ENCODE peak calls at places on chromosomes 3 and 15, in four cellular contexts. T is T-helper 1 cell, Z is neural crest cell, R is renal cortical epithelial cell. Y is an unnamed sample.

GRCh38 chr3:30231277-30232141 is 374.9 kb upstream of the TGFBR2 start:
- DNase-seq in T (no peak), R (no peak), Z (no peak), Y (no peak)

GRCh38 chr3:101009386-101009785 is 16.2 kb upstream of the ABI3BP start:
- DNase-seq in Z (no peak), R (no peak), T (no peak), Y (no peak)

GRCh38 chr3:77066829-77067228 is 26.9 kb downstream of the ROBO2 start:
- DNase-seq in T (no peak), R (no peak), Z (no peak), Y (no peak)

GRCh38 chr3:172538368-172539264 is 15.4 kb upstream of the TNFSF10 start:
- DNase-seq in Z (no peak), R (no peak), T (no peak), Y (no peak)

GRCh38 chr3:197527569-197527968 is 28.2 kb downstream of the BDH1 start:
- DNase-seq in T (no peak), R (no peak), Z (no peak), Y (no peak)

GRCh38 chr3:192986399-192986798 is 68.7 kb upstream of the MB21D2 start:
- DNase-seq in R (no peak), Z (no peak), T (no peak), Y (no peak)

GRCh38 chr15:36803773-36804172 is 224.3 kb downstream of the CDIN1 start:
- DNase-seq in R (peak), Z (no peak), T (no peak), Y (no peak)

GRCh38 chr3:33383951-33384350 is 56.3 kb downstream of the UBP1 start:
- DNase-seq in T (no peak), Z (no peak), R (no peak), Y (no peak)

GRCh38 chr15:71800835-71801745 is 9.3 kb upstream of the NR2E3 start:
- DNase-seq in T (no peak), R (peak), Z (peak), Y (peak)

GRCh38 chr15:70720228-70721016 is 42.9 kb downstream of the UACA start:
- DNase-seq in Z (no peak), T (no peak), R (no peak), Y (no peak)

GRCh38 chr3:52838561-52839267 is 3.9 kb upstream of the MUSTN1 start:
- DNase-seq in R (no peak), Z (no peak), T (no peak), Y (no peak)

GRCh38 chr15:66862878-66863335 is 160.9 kb downstream of the SMAD6 start:
- DNase-seq in T (no peak), R (peak), Z (peak), Y (peak)